ENCODE peak calls at places on chromosomes 13 and 19, in four cellular contexts. One of them, this sample, is unnamed.

GRCh38 chr19:4232614-4233281 is 3.4 kb downstream of the EBI3 start:
- DNase-seq in SW 1271: peak; percentile 47
- DNase-seq in right lobe of liver: no peak
- DNase-seq in NCI-H524: peak; percentile 75
- DNase-seq in this sample: no peak

GRCh38 chr13:20977394-20977793 is 74.8 kb upstream of the XPO4 start:
- DNase-seq in NCI-H524: no peak
- DNase-seq in SW 1271: no peak
- DNase-seq in right lobe of liver: no peak
- DNase-seq in this sample: no peak

GRCh38 chr19:49637865-49638350 is 2.0 kb downstream of the RRAS start:
- DNase-seq in SW 1271: peak; percentile 70
- DNase-seq in NCI-H524: no peak
- DNase-seq in right lobe of liver: peak; percentile 74
- DNase-seq in this sample: peak; percentile 30

GRCh38 chr19:50203281-50204080 is at the start of gene MYH14:
- DNase-seq in NCI-H524: no peak
- DNase-seq in SW 1271: peak; percentile 60
- DNase-seq in right lobe of liver: peak; percentile 95
- DNase-seq in this sample: no peak

GRCh38 chr13:85528578-85529215 is 270.5 kb downstream of the SLITRK6 start:
- DNase-seq in SW 1271: peak; percentile 42
- DNase-seq in NCI-H524: no peak
- DNase-seq in right lobe of liver: no peak
- DNase-seq in this sample: no peak

GRCh38 chr13:46947425-46948191 is 50.8 kb upstream of the HTR2A start:
- DNase-seq in NCI-H524: no peak
- DNase-seq in right lobe of liver: no peak
- DNase-seq in SW 1271: no peak
- DNase-seq in this sample: no peak

GRCh38 chr19:35908977-35909683 is 1.0 kb upstream of the TYROBP start:
- DNase-seq in SW 1271: no peak
- DNase-seq in NCI-H524: no peak
- DNase-seq in right lobe of liver: peak; percentile 86
- DNase-seq in this sample: no peak

GRCh38 chr13:28597641-28598040 is 61.3 kb upstream of the POMP start:
- DNase-seq in SW 1271: no peak
- DNase-seq in NCI-H524: no peak
- DNase-seq in right lobe of liver: no peak
- DNase-seq in this sample: no peak

GRCh38 chr13:102974574-102975195 is 91.5 kb downstream of the SLC10A2 start:
- DNase-seq in right lobe of liver: no peak
- DNase-seq in SW 1271: no peak
- DNase-seq in NCI-H524: no peak
- DNase-seq in this sample: no peak

GRCh38 chr19:29528350-29528945 is 2.7 kb downstream of the VSTM2B start:
- DNase-seq in NCI-H524: peak; percentile 81
- DNase-seq in right lobe of liver: peak; percentile 65
- DNase-seq in SW 1271: peak; percentile 55
- DNase-seq in this sample: peak; percentile 68

GRCh38 chr13:44191504-44192171 is 182.0 kb upstream of the SERP2 start:
- DNase-seq in right lobe of liver: no peak
- DNase-seq in NCI-H524: peak; percentile 96
- DNase-seq in SW 1271: peak; percentile 22
- DNase-seq in this sample: peak; percentile 30

GRCh38 chr13:29472317-29472961 is 123.0 kb downstream of the SLC7A1 start:
- DNase-seq in NCI-H524: peak; percentile 79
- DNase-seq in right lobe of liver: no peak
- DNase-seq in SW 1271: peak; percentile 37
- DNase-seq in this sample: peak; percentile 59

GRCh38 chr13:95267662-95268369 is 33.4 kb downstream of the ABCC4 start:
- DNase-seq in NCI-H524: peak; percentile 91
- DNase-seq in SW 1271: peak; percentile 20
- DNase-seq in right lobe of liver: no peak
- DNase-seq in this sample: no peak

GRCh38 chr19:47324502-47324901 is 7.5 kb upstream of the C5AR2 start:
- DNase-seq in right lobe of liver: peak; percentile 61
- DNase-seq in SW 1271: no peak
- DNase-seq in NCI-H524: no peak
- DNase-seq in this sample: no peak

GRCh38 chr13:29892149-29892548 is 41.7 kb upstream of the UBL3 start:
- DNase-seq in SW 1271: no peak
- DNase-seq in NCI-H524: no peak
- DNase-seq in right lobe of liver: no peak
- DNase-seq in this sample: no peak

GRCh38 chr19:35755550-35756371 is 1.1 kb downstream of the HSPB6 start:
- DNase-seq in NCI-H524: no peak
- DNase-seq in SW 1271: no peak
- DNase-seq in right lobe of liver: peak; percentile 69
- DNase-seq in this sample: peak; percentile 62

GRCh38 chr19:19268453-19269385 is 4.4 kb downstream of the TM6SF2 start:
- DNase-seq in SW 1271: no peak
- DNase-seq in right lobe of liver: peak; percentile 62
- DNase-seq in NCI-H524: no peak
- DNase-seq in this sample: no peak

GRCh38 chr19:10007366-10007765 is 2.9 kb downstream of the COL5A3 start:
- DNase-seq in right lobe of liver: no peak
- DNase-seq in SW 1271: no peak
- DNase-seq in NCI-H524: no peak
- DNase-seq in this sample: no peak

GRCh38 chr19:48950159-48950558 is 4.5 kb upstream of the BAX start:
- DNase-seq in NCI-H524: peak; percentile 42
- DNase-seq in right lobe of liver: no peak
- DNase-seq in SW 1271: no peak
- DNase-seq in this sample: no peak

GRCh38 chr13:29924482-29924884 is 74.1 kb upstream of the UBL3 start:
- DNase-seq in SW 1271: no peak
- DNase-seq in NCI-H524: no peak
- DNase-seq in right lobe of liver: no peak
- DNase-seq in this sample: no peak

GRCh38 chr19:7857727-7858701 is 16.2 kb downstream of the PRR36 start:
- DNase-seq in right lobe of liver: no peak
- DNase-seq in SW 1271: no peak
- DNase-seq in NCI-H524: peak; percentile 77
- DNase-seq in this sample: no peak

GRCh38 chr19:34482380-34483250 is 1.1 kb downstream of the WTIP start:
- DNase-seq in right lobe of liver: peak; percentile 62
- DNase-seq in NCI-H524: peak; percentile 20
- DNase-seq in SW 1271: no peak
- DNase-seq in this sample: no peak

GRCh38 chr19:12665281-12665573 is 1.3 kb downstream of the MAN2B1 start:
- DNase-seq in right lobe of liver: peak; percentile 79
- DNase-seq in SW 1271: no peak
- DNase-seq in NCI-H524: no peak
- DNase-seq in this sample: peak; percentile 73

GRCh38 chr13:99542788-99543406 is 41.6 kb downstream of the TM9SF2 start:
- DNase-seq in SW 1271: no peak
- DNase-seq in NCI-H524: no peak
- DNase-seq in right lobe of liver: no peak
- DNase-seq in this sample: peak; percentile 69

GRCh38 chr13:31201341-31202024 is 1.7 kb downstream of the B3GLCT start:
- DNase-seq in SW 1271: no peak
- DNase-seq in NCI-H524: peak; percentile 43
- DNase-seq in right lobe of liver: no peak
- DNase-seq in this sample: no peak

GRCh38 chr19:14053500-14053899 is 8.4 kb downstream of the PALM3 start:
- DNase-seq in right lobe of liver: no peak
- DNase-seq in SW 1271: no peak
- DNase-seq in NCI-H524: no peak
- DNase-seq in this sample: no peak

GRCh38 chr19:4866595-4867424 is 657 bp downstream of the PLIN3 start:
- DNase-seq in SW 1271: peak; percentile 32
- DNase-seq in NCI-H524: no peak
- DNase-seq in right lobe of liver: peak; percentile 74
- DNase-seq in this sample: peak; percentile 49

GRCh38 chr13:59099182-59099950 is 1064.4 kb downstream of the DIAPH3 start:
- DNase-seq in SW 1271: no peak
- DNase-seq in NCI-H524: no peak
- DNase-seq in right lobe of liver: no peak
- DNase-seq in this sample: no peak

GRCh38 chr19:14150770-14151661 is 14.6 kb upstream of the ASF1B start:
- DNase-seq in SW 1271: no peak
- DNase-seq in right lobe of liver: no peak
- DNase-seq in NCI-H524: no peak
- DNase-seq in this sample: no peak

This sample was measured in activated CD4-positive, alpha-beta memory T cell treated with anti-CD3 and anti-CD28 coated beads, Interleukin-2, amount 10 ng/mL, durations not matched to agents 7 days and 5 days.